ENCODE peak calls at places on chromosomes 2 and 18, in ten cellular contexts. J, S, Z, G, W, M, C, U, A and Y are unnamed samples.

GRCh38 chr18:41524674-41525470 is 430.2 kb upstream of the PIK3C3 start:
- DNase-seq in J (no peak), S (no peak), Z (no peak), G (no peak), W (no peak), M (no peak), C (no peak), U (no peak), A (no peak), Y (no peak)

GRCh38 chr2:36329251-36329650 is 26.3 kb upstream of the CRIM1 start:
- DNase-seq in J (no peak), S (no peak), Z (no peak), G (no peak), W (peak; percentile 28), M (no peak), C (no peak), U (no peak), A (no peak), Y (no peak)

GRCh38 chr2:86787701-86788100 is 3.0 kb downstream of the CD8A start:
- DNase-seq in J (no peak), S (no peak), Z (no peak), G (no peak), W (no peak), M (peak; percentile 45), C (peak; percentile 53), U (no peak), A (no peak), Y (no peak)

GRCh38 chr2:163878718-163879117 is 142.9 kb upstream of the FIGN start:
- DNase-seq in J (no peak), S (peak; percentile 61), Z (no peak), G (peak; percentile 1), W (peak; percentile 20), M (no peak), C (peak; percentile 29), U (no peak), A (no peak), Y (peak; percentile 49)

GRCh38 chr2:144181006-144181405 is 338.9 kb downstream of the ZEB2 start:
- DNase-seq in J (no peak), S (no peak), Z (no peak), G (no peak), W (no peak), M (no peak), C (no peak), U (no peak), A (no peak), Y (no peak)

GRCh38 chr18:44988821-44989587 is 308.3 kb downstream of the SETBP1 start:
- DNase-seq in J (no peak), S (peak; percentile 39), Z (no peak), G (no peak), W (no peak), M (no peak), C (no peak), U (no peak), A (no peak), Y (no peak)

GRCh38 chr18:57915848-57916596 is 112.9 kb upstream of the ATP8B1 start:
- DNase-seq in J (peak; percentile 38), S (no peak), Z (no peak), G (peak; percentile 17), W (peak; percentile 28), M (no peak), C (peak; percentile 96), U (no peak), A (no peak), Y (no peak)

GRCh38 chr2:178891265-178891958 is 84.2 kb upstream of the TTN start:
- DNase-seq in J (peak; percentile 50), S (peak; percentile 90), Z (peak; percentile 43), G (peak; percentile 83), W (peak; percentile 73), M (peak; percentile 62), C (peak; percentile 69), U (peak; percentile 34), A (peak; percentile 5), Y (peak; percentile 64)

GRCh38 chr18:75211002-75211621 is 515 bp downstream of the TSHZ1 start:
- DNase-seq in J (peak; percentile 21), S (no peak), Z (no peak), G (peak; percentile 26), W (peak; percentile 26), M (peak; percentile 37), C (no peak), U (no peak), A (no peak), Y (peak; percentile 3)

GRCh38 chr2:69538872-69539548 is 101.8 kb upstream of the NFU1 start:
- DNase-seq in J (no peak), S (peak; percentile 16), Z (no peak), G (no peak), W (peak; percentile 39), M (no peak), C (no peak), U (no peak), A (no peak), Y (no peak)

GRCh38 chr2:65700004-65700651 is 267.7 kb upstream of the SPRED2 start:
- DNase-seq in J (no peak), S (no peak), Z (no peak), G (no peak), W (no peak), M (no peak), C (no peak), U (no peak), A (no peak), Y (no peak)

GRCh38 chr2:61535449-61535848 is 2.7 kb downstream of the XPO1 start:
- DNase-seq in J (no peak), S (no peak), Z (no peak), G (no peak), W (peak; percentile 11), M (no peak), C (no peak), U (no peak), A (no peak), Y (no peak)

GRCh38 chr2:101113441-101114267 is 37.5 kb downstream of the TBC1D8 start:
- DNase-seq in J (peak; percentile 30), S (peak; percentile 90), Z (no peak), G (no peak), W (peak; percentile 72), M (no peak), C (no peak), U (no peak), A (no peak), Y (peak; percentile 96)

GRCh38 chr18:28086530-28087172 is 90.3 kb downstream of the CDH2 start:
- DNase-seq in J (no peak), S (no peak), Z (no peak), G (peak; percentile 69), W (no peak), M (no peak), C (peak; percentile 94), U (no peak), A (no peak), Y (no peak)

GRCh38 chr18:28080876-28081300 is 96.0 kb downstream of the CDH2 start:
- DNase-seq in J (no peak), S (no peak), Z (no peak), G (no peak), W (no peak), M (no peak), C (no peak), U (no peak), A (no peak), Y (no peak)

GRCh38 chr2:134836986-134837385 is 1.4 kb upstream of the ACMSD start:
- DNase-seq in J (no peak), S (peak; percentile 97), Z (no peak), G (no peak), W (peak; percentile 91), M (no peak), C (no peak), U (no peak), A (no peak), Y (no peak)

GRCh38 chr2:43074592-43075053 is 151.8 kb downstream of the ZFP36L2 start:
- DNase-seq in J (no peak), S (no peak), Z (no peak), G (no peak), W (no peak), M (no peak), C (no peak), U (no peak), A (no peak), Y (no peak)

GRCh38 chr18:23131693-23132319 is 3.5 kb upstream of the CABLES1 start:
- DNase-seq in J (peak; percentile 64), S (peak; percentile 85), Z (no peak), G (peak; percentile 74), W (peak; percentile 60), M (peak; percentile 56), C (no peak), U (no peak), A (no peak), Y (peak; percentile 56)

GRCh38 chr2:142915502-142915901 is 38.0 kb downstream of the KYNU start:
- DNase-seq in J (no peak), S (peak; percentile 24), Z (no peak), G (no peak), W (no peak), M (no peak), C (no peak), U (no peak), A (no peak), Y (no peak)

GRCh38 chr2:186486651-186487647 is 889 bp downstream of the ZC3H15 start:
- DNase-seq in J (no peak), S (peak; percentile 32), Z (no peak), G (no peak), W (peak; percentile 8), M (no peak), C (no peak), U (no peak), A (no peak), Y (no peak)

GRCh38 chr2:191262436-191262835 is 17.2 kb downstream of the MYO1B start:
- DNase-seq in J (no peak), S (no peak), Z (no peak), G (no peak), W (no peak), M (no peak), C (no peak), U (no peak), A (no peak), Y (no peak)

GRCh38 chr2:160387558-160388262 is 105.9 kb downstream of the RBMS1 start:
- DNase-seq in J (peak; percentile 53), S (peak; percentile 90), Z (no peak), G (no peak), W (peak; percentile 99), M (no peak), C (no peak), U (no peak), A (no peak), Y (no peak)

GRCh38 chr18:31170335-31170734 is 7.7 kb upstream of the DSC1 start:
- DNase-seq in J (no peak), S (no peak), Z (no peak), G (no peak), W (no peak), M (no peak), C (no peak), U (no peak), A (no peak), Y (no peak)

GRCh38 chr2:39516347-39517101 is 79.4 kb upstream of the MAP4K3 start:
- DNase-seq in J (peak; percentile 29), S (no peak), Z (no peak), G (no peak), W (peak; percentile 49), M (no peak), C (peak; percentile 33), U (no peak), A (no peak), Y (no peak)

GRCh38 chr18:58896734-58897508 is 32.2 kb downstream of the ZNF532 start:
- DNase-seq in J (no peak), S (no peak), Z (no peak), G (no peak), W (no peak), M (no peak), C (no peak), U (no peak), A (no peak), Y (no peak)

GRCh38 chr2:196244966-196245365 is 73.6 kb upstream of the STK17B start:
- DNase-seq in J (no peak), S (no peak), Z (no peak), G (no peak), W (no peak), M (no peak), C (no peak), U (no peak), A (no peak), Y (no peak)

GRCh38 chr2:119366161-119366648 is 429 bp downstream of the C2orf76 start:
- DNase-seq in J (peak; percentile 27), S (peak; percentile 41), Z (no peak), G (no peak), W (peak; percentile 14), M (no peak), C (no peak), U (no peak), A (no peak), Y (no peak)

GRCh38 chr2:10231551-10232085 is 71.1 kb upstream of the HPCAL1 start:
- DNase-seq in J (no peak), S (no peak), Z (no peak), G (no peak), W (no peak), M (no peak), C (no peak), U (no peak), A (no peak), Y (no peak)